ENCODE peak calls at places on chromosomes 7 and 10, in ten cellular contexts. R, I, B, P, J, O, L, X, M and K are unnamed samples.

GRCh38 chr10:73478636-73479035 is 17.2 kb downstream of the PPP3CB start:
- DNase-seq in X (no peak), B (no peak), J (no peak), P (no peak), L (no peak), R (no peak), I (no peak), O (no peak), M (no peak), K (no peak)

GRCh38 chr7:111668711-111669110 is 106.4 kb upstream of the IMMP2L start:
- DNase-seq in M (no peak), J (no peak), L (no peak), O (no peak), X (no peak), I (no peak), R (no peak), P (no peak), B (no peak), K (no peak)

GRCh38 chr7:90178592-90179279 is 24.5 kb downstream of the STEAP1 start:
- DNase-seq in B (no peak), O (peak), L (peak), P (no peak), I (no peak), M (peak), X (peak), J (peak), R (no peak), K (no peak)

GRCh38 chr7:47511698-47512370 is 70.1 kb downstream of the TNS3 start:
- DNase-seq in P (peak), M (no peak), I (no peak), B (no peak), O (no peak), X (no peak), J (no peak), L (no peak), R (no peak), K (no peak)

GRCh38 chr10:84205049-84205852 is 10.9 kb downstream of the CDHR1 start:
- DNase-seq in I (no peak), J (peak), R (peak), P (no peak), O (peak), B (peak), L (peak), X (peak), M (peak), K (peak)

GRCh38 chr10:33174674-33175073 is 159.8 kb downstream of the NRP1 start:
- DNase-seq in P (no peak), J (no peak), B (no peak), O (no peak), X (no peak), L (no peak), I (no peak), R (no peak), M (no peak), K (no peak)

GRCh38 chr7:12458520-12459131 is 55.0 kb upstream of the VWDE start:
- DNase-seq in P (no peak), O (peak), M (no peak), X (peak), J (peak), R (peak), I (no peak), L (no peak), B (no peak), K (no peak)

GRCh38 chr7:16137944-16138343 is 283.4 kb downstream of the CRPPA start:
- DNase-seq in M (no peak), O (no peak), J (no peak), P (no peak), R (no peak), L (no peak), X (no peak), I (no peak), B (no peak), K (no peak)

GRCh38 chr10:113221756-113222168 is 271.7 kb downstream of the TCF7L2 start:
- DNase-seq in B (no peak), I (no peak), O (no peak), X (no peak), J (no peak), M (no peak), P (no peak), R (peak), L (no peak), K (no peak)

GRCh38 chr7:101146-101545 is 91.2 kb upstream of the FAM20C start:
- DNase-seq in P (peak), I (no peak), L (no peak), R (no peak), O (no peak), J (no peak), M (no peak), B (no peak), X (no peak), K (no peak)

GRCh38 chr10:133396035-133396624 is 2.2 kb downstream of the MTG1 start:
- DNase-seq in X (peak), I (no peak), B (no peak), L (no peak), M (no peak), O (no peak), R (no peak), P (no peak), J (no peak), K (peak)